ENCODE peak calls at places on chromosomes 7 and 10, in nine cellular contexts. One of them, this sample, is unnamed.

GRCh38 chr7:112022128-112022527 is 184.1 kb downstream of the DOCK4 start:
- DNase-seq in A172: no peak
- DNase-seq in RWPE1: no peak
- DNase-seq in activated CD8-positive, alpha-beta memory T cell treated with anti-CD3 and anti-CD28 coated beads for 48 hours: no peak
- DNase-seq in mesenteric fat pad: no peak
- DNase-seq in SK-N-SH: no peak
- DNase-seq in glutamatergic neuron: no peak
- DNase-seq in left ventricle myocardium inferior: no peak
- DNase-seq in stimulated activated CD4-positive, alpha-beta T cell treated with anti-CD3 and anti-CD28 coated beads, Interleukin-2, amount 100 ng/mL, for 48 hours: no peak
- DNase-seq in this sample: no peak

GRCh38 chr7:115976651-115977050 is 53.9 kb downstream of the TFEC start:
- DNase-seq in activated CD8-positive, alpha-beta memory T cell treated with anti-CD3 and anti-CD28 coated beads for 48 hours: no peak
- DNase-seq in stimulated activated CD4-positive, alpha-beta T cell treated with anti-CD3 and anti-CD28 coated beads, Interleukin-2, amount 100 ng/mL, for 48 hours: no peak
- DNase-seq in mesenteric fat pad: no peak
- DNase-seq in RWPE1: no peak
- DNase-seq in SK-N-SH: no peak
- DNase-seq in A172: no peak
- DNase-seq in left ventricle myocardium inferior: no peak
- DNase-seq in glutamatergic neuron: no peak
- DNase-seq in this sample: no peak

GRCh38 chr10:79084012-79084971 is 15.5 kb downstream of the ZMIZ1 start:
- DNase-seq in activated CD8-positive, alpha-beta memory T cell treated with anti-CD3 and anti-CD28 coated beads for 48 hours: no peak
- DNase-seq in stimulated activated CD4-positive, alpha-beta T cell treated with anti-CD3 and anti-CD28 coated beads, Interleukin-2, amount 100 ng/mL, for 48 hours: no peak
- DNase-seq in mesenteric fat pad: peak
- DNase-seq in glutamatergic neuron: no peak
- DNase-seq in left ventricle myocardium inferior: peak
- DNase-seq in RWPE1: peak
- DNase-seq in A172: peak
- DNase-seq in SK-N-SH: peak
- DNase-seq in this sample: no peak

GRCh38 chr7:23026164-23026563 is 12.2 kb upstream of the HYCC1 start:
- DNase-seq in RWPE1: peak
- DNase-seq in left ventricle myocardium inferior: no peak
- DNase-seq in activated CD8-positive, alpha-beta memory T cell treated with anti-CD3 and anti-CD28 coated beads for 48 hours: no peak
- DNase-seq in stimulated activated CD4-positive, alpha-beta T cell treated with anti-CD3 and anti-CD28 coated beads, Interleukin-2, amount 100 ng/mL, for 48 hours: no peak
- DNase-seq in glutamatergic neuron: no peak
- DNase-seq in mesenteric fat pad: no peak
- DNase-seq in SK-N-SH: no peak
- DNase-seq in A172: no peak
- DNase-seq in this sample: no peak

GRCh38 chr7:130091999-130092398 is 21.7 kb downstream of the KLHDC10 start:
- DNase-seq in RWPE1: no peak
- DNase-seq in SK-N-SH: no peak
- DNase-seq in activated CD8-positive, alpha-beta memory T cell treated with anti-CD3 and anti-CD28 coated beads for 48 hours: no peak
- DNase-seq in glutamatergic neuron: no peak
- DNase-seq in mesenteric fat pad: no peak
- DNase-seq in A172: no peak
- DNase-seq in left ventricle myocardium inferior: no peak
- DNase-seq in stimulated activated CD4-positive, alpha-beta T cell treated with anti-CD3 and anti-CD28 coated beads, Interleukin-2, amount 100 ng/mL, for 48 hours: no peak
- DNase-seq in this sample: no peak

GRCh38 chr10:59668081-59668480 is 41.6 kb downstream of the SLC16A9 start:
- DNase-seq in SK-N-SH: no peak
- DNase-seq in RWPE1: no peak
- DNase-seq in mesenteric fat pad: no peak
- DNase-seq in left ventricle myocardium inferior: no peak
- DNase-seq in activated CD8-positive, alpha-beta memory T cell treated with anti-CD3 and anti-CD28 coated beads for 48 hours: no peak
- DNase-seq in stimulated activated CD4-positive, alpha-beta T cell treated with anti-CD3 and anti-CD28 coated beads, Interleukin-2, amount 100 ng/mL, for 48 hours: no peak
- DNase-seq in glutamatergic neuron: no peak
- DNase-seq in A172: no peak
- DNase-seq in this sample: no peak

GRCh38 chr7:990352-991005 is 7.5 kb downstream of the CYP2W1 start:
- DNase-seq in RWPE1: no peak
- DNase-seq in left ventricle myocardium inferior: no peak
- DNase-seq in activated CD8-positive, alpha-beta memory T cell treated with anti-CD3 and anti-CD28 coated beads for 48 hours: no peak
- DNase-seq in glutamatergic neuron: no peak
- DNase-seq in mesenteric fat pad: no peak
- DNase-seq in stimulated activated CD4-positive, alpha-beta T cell treated with anti-CD3 and anti-CD28 coated beads, Interleukin-2, amount 100 ng/mL, for 48 hours: no peak
- DNase-seq in SK-N-SH: no peak
- DNase-seq in A172: no peak
- DNase-seq in this sample: no peak

GRCh38 chr10:23610626-23611307 is 171.9 kb downstream of the OTUD1 start:
- DNase-seq in mesenteric fat pad: no peak
- DNase-seq in A172: no peak
- DNase-seq in activated CD8-positive, alpha-beta memory T cell treated with anti-CD3 and anti-CD28 coated beads for 48 hours: no peak
- DNase-seq in RWPE1: no peak
- DNase-seq in SK-N-SH: no peak
- DNase-seq in stimulated activated CD4-positive, alpha-beta T cell treated with anti-CD3 and anti-CD28 coated beads, Interleukin-2, amount 100 ng/mL, for 48 hours: no peak
- DNase-seq in glutamatergic neuron: no peak
- DNase-seq in left ventricle myocardium inferior: no peak
- DNase-seq in this sample: no peak

GRCh38 chr10:73906524-73907447 is 4.1 kb upstream of the PLAU start:
- DNase-seq in activated CD8-positive, alpha-beta memory T cell treated with anti-CD3 and anti-CD28 coated beads for 48 hours: no peak
- DNase-seq in A172: peak
- DNase-seq in glutamatergic neuron: peak
- DNase-seq in stimulated activated CD4-positive, alpha-beta T cell treated with anti-CD3 and anti-CD28 coated beads, Interleukin-2, amount 100 ng/mL, for 48 hours: no peak
- DNase-seq in mesenteric fat pad: no peak
- DNase-seq in RWPE1: peak
- DNase-seq in SK-N-SH: no peak
- DNase-seq in left ventricle myocardium inferior: peak
- DNase-seq in this sample: no peak

GRCh38 chr7:118195837-118196474 is 12.0 kb downstream of the LSM8 start:
- DNase-seq in A172: peak
- DNase-seq in mesenteric fat pad: no peak
- DNase-seq in left ventricle myocardium inferior: no peak
- DNase-seq in stimulated activated CD4-positive, alpha-beta T cell treated with anti-CD3 and anti-CD28 coated beads, Interleukin-2, amount 100 ng/mL, for 48 hours: peak
- DNase-seq in SK-N-SH: peak
- DNase-seq in activated CD8-positive, alpha-beta memory T cell treated with anti-CD3 and anti-CD28 coated beads for 48 hours: no peak
- DNase-seq in RWPE1: peak
- DNase-seq in glutamatergic neuron: peak
- DNase-seq in this sample: peak

GRCh38 chr7:83695126-83695960 is 46.4 kb upstream of the SEMA3E start:
- DNase-seq in mesenteric fat pad: no peak
- DNase-seq in left ventricle myocardium inferior: no peak
- DNase-seq in activated CD8-positive, alpha-beta memory T cell treated with anti-CD3 and anti-CD28 coated beads for 48 hours: no peak
- DNase-seq in A172: no peak
- DNase-seq in stimulated activated CD4-positive, alpha-beta T cell treated with anti-CD3 and anti-CD28 coated beads, Interleukin-2, amount 100 ng/mL, for 48 hours: no peak
- DNase-seq in SK-N-SH: no peak
- DNase-seq in RWPE1: no peak
- DNase-seq in glutamatergic neuron: no peak
- DNase-seq in this sample: no peak

GRCh38 chr10:6530211-6530840 is 49.8 kb downstream of the PRKCQ start:
- DNase-seq in glutamatergic neuron: no peak
- DNase-seq in activated CD8-positive, alpha-beta memory T cell treated with anti-CD3 and anti-CD28 coated beads for 48 hours: peak
- DNase-seq in left ventricle myocardium inferior: no peak
- DNase-seq in RWPE1: no peak
- DNase-seq in SK-N-SH: no peak
- DNase-seq in stimulated activated CD4-positive, alpha-beta T cell treated with anti-CD3 and anti-CD28 coated beads, Interleukin-2, amount 100 ng/mL, for 48 hours: peak
- DNase-seq in mesenteric fat pad: no peak
- DNase-seq in A172: no peak
- DNase-seq in this sample: peak

GRCh38 chr7:151244156-151244870 is 4.2 kb downstream of the SMARCD3 start:
- DNase-seq in mesenteric fat pad: no peak
- DNase-seq in SK-N-SH: peak
- DNase-seq in glutamatergic neuron: peak
- DNase-seq in left ventricle myocardium inferior: no peak
- DNase-seq in RWPE1: no peak
- DNase-seq in activated CD8-positive, alpha-beta memory T cell treated with anti-CD3 and anti-CD28 coated beads for 48 hours: no peak
- DNase-seq in A172: peak
- DNase-seq in stimulated activated CD4-positive, alpha-beta T cell treated with anti-CD3 and anti-CD28 coated beads, Interleukin-2, amount 100 ng/mL, for 48 hours: peak
- DNase-seq in this sample: peak

GRCh38 chr7:155285423-155286220 is 12.1 kb upstream of the INSIG1 start:
- DNase-seq in activated CD8-positive, alpha-beta memory T cell treated with anti-CD3 and anti-CD28 coated beads for 48 hours: no peak
- DNase-seq in glutamatergic neuron: no peak
- DNase-seq in SK-N-SH: no peak
- DNase-seq in A172: no peak
- DNase-seq in mesenteric fat pad: peak
- DNase-seq in stimulated activated CD4-positive, alpha-beta T cell treated with anti-CD3 and anti-CD28 coated beads, Interleukin-2, amount 100 ng/mL, for 48 hours: no peak
- DNase-seq in left ventricle myocardium inferior: no peak
- DNase-seq in RWPE1: no peak
- DNase-seq in this sample: no peak

GRCh38 chr7:35483568-35483967 is 211.4 kb downstream of the HERPUD2 start:
- DNase-seq in stimulated activated CD4-positive, alpha-beta T cell treated with anti-CD3 and anti-CD28 coated beads, Interleukin-2, amount 100 ng/mL, for 48 hours: no peak
- DNase-seq in left ventricle myocardium inferior: no peak
- DNase-seq in mesenteric fat pad: no peak
- DNase-seq in A172: no peak
- DNase-seq in activated CD8-positive, alpha-beta memory T cell treated with anti-CD3 and anti-CD28 coated beads for 48 hours: no peak
- DNase-seq in glutamatergic neuron: no peak
- DNase-seq in SK-N-SH: no peak
- DNase-seq in RWPE1: no peak
- DNase-seq in this sample: no peak

GRCh38 chr7:102264367-102264891 is 22.2 kb upstream of the SH2B2 start:
- DNase-seq in A172: no peak
- DNase-seq in left ventricle myocardium inferior: no peak
- DNase-seq in glutamatergic neuron: no peak
- DNase-seq in RWPE1: no peak
- DNase-seq in mesenteric fat pad: no peak
- DNase-seq in stimulated activated CD4-positive, alpha-beta T cell treated with anti-CD3 and anti-CD28 coated beads, Interleukin-2, amount 100 ng/mL, for 48 hours: no peak
- DNase-seq in activated CD8-positive, alpha-beta memory T cell treated with anti-CD3 and anti-CD28 coated beads for 48 hours: no peak
- DNase-seq in SK-N-SH: no peak
- DNase-seq in this sample: no peak

GRCh38 chr10:62638062-62638477 is 166.4 kb upstream of the ADO start:
- DNase-seq in stimulated activated CD4-positive, alpha-beta T cell treated with anti-CD3 and anti-CD28 coated beads, Interleukin-2, amount 100 ng/mL, for 48 hours: no peak
- DNase-seq in A172: peak
- DNase-seq in SK-N-SH: no peak
- DNase-seq in mesenteric fat pad: no peak
- DNase-seq in activated CD8-positive, alpha-beta memory T cell treated with anti-CD3 and anti-CD28 coated beads for 48 hours: no peak
- DNase-seq in left ventricle myocardium inferior: no peak
- DNase-seq in glutamatergic neuron: no peak
- DNase-seq in RWPE1: no peak
- DNase-seq in this sample: no peak

GRCh38 chr7:80967536-80968297 is 48.9 kb upstream of the SEMA3C start:
- DNase-seq in stimulated activated CD4-positive, alpha-beta T cell treated with anti-CD3 and anti-CD28 coated beads, Interleukin-2, amount 100 ng/mL, for 48 hours: no peak
- DNase-seq in left ventricle myocardium inferior: no peak
- DNase-seq in SK-N-SH: no peak
- DNase-seq in activated CD8-positive, alpha-beta memory T cell treated with anti-CD3 and anti-CD28 coated beads for 48 hours: no peak
- DNase-seq in glutamatergic neuron: no peak
- DNase-seq in RWPE1: no peak
- DNase-seq in A172: no peak
- DNase-seq in mesenteric fat pad: no peak
- DNase-seq in this sample: no peak

GRCh38 chr10:9789996-9790395 is 1227.7 kb upstream of the CELF2 start:
- DNase-seq in left ventricle myocardium inferior: no peak
- DNase-seq in glutamatergic neuron: no peak
- DNase-seq in stimulated activated CD4-positive, alpha-beta T cell treated with anti-CD3 and anti-CD28 coated beads, Interleukin-2, amount 100 ng/mL, for 48 hours: no peak
- DNase-seq in activated CD8-positive, alpha-beta memory T cell treated with anti-CD3 and anti-CD28 coated beads for 48 hours: no peak
- DNase-seq in RWPE1: no peak
- DNase-seq in SK-N-SH: no peak
- DNase-seq in A172: no peak
- DNase-seq in mesenteric fat pad: no peak
- DNase-seq in this sample: no peak

This sample was measured in effector CD8-positive, alpha-beta T cell.